ENCODE peak calls at places on chromosomes 1 and 21, in eight cellular contexts. J is cardiac muscle cell, I is mesenchymal stem cell, U is adipocyte, C is Peyer's patch, Z is mammary epithelial cell, K is lung, P is OCI-LY7. B is an unnamed sample. For H3K36me3, the result is how much of the 10 kb centered on the place peaks cover.

GRCh38 chr1:203381151-203381751 is 30.3 kb upstream of the FMOD start:
- DNase-seq in J (no peak), I (peak), U (no peak), C (no peak), Z (no peak), K (no peak), P (peak), B (no peak)

GRCh38 chr1:2311184-2312032 is 79.9 kb downstream of the MORN1 start:
- DNase-seq in J (peak), I (peak), U (peak), C (no peak), Z (peak), K (no peak), P (peak), B (peak)

GRCh38 chr1:26787381-26787705 is 407 bp upstream of the PIGV start:
- DNase-seq in J (no peak), I (peak), U (peak), C (no peak), Z (peak), K (peak), P (no peak), B (peak)

GRCh38 chr1:33119050-33119449 is 38.1 kb downstream of the AZIN2 start:
- DNase-seq in J (no peak), I (no peak), U (no peak), C (no peak), Z (no peak), K (no peak), P (no peak), B (no peak)

GRCh38 chr1:48093696-48094518 is 96.7 kb upstream of the TRABD2B start:
- DNase-seq in J (peak), I (peak), U (peak), C (peak), Z (peak), K (peak), P (peak), B (peak)

GRCh38 chr1:50605186-50605875 is 182.1 kb upstream of the DMRTA2 start:
- DNase-seq in J (peak), I (peak), U (peak), C (no peak), Z (peak), K (no peak), P (peak), B (peak)

GRCh38 chr1:201251851-201252430 is 31.4 kb upstream of the PKP1 start:
- DNase-seq in J (no peak), I (no peak), U (no peak), C (no peak), Z (no peak), K (no peak), P (no peak), B (no peak)

GRCh38 chr1:51063121-51063520 is 38.9 kb upstream of the C1orf185 start:
- DNase-seq in J (no peak), I (peak), U (peak), C (no peak), Z (peak), K (no peak), P (no peak), B (peak)

GRCh38 chr1:235313931-235314678 is 13.9 kb downstream of the ARID4B start:
- DNase-seq in J (no peak), I (peak), U (peak), C (no peak), Z (no peak), K (no peak), P (no peak), B (no peak)

GRCh38 chr1:108817811-108818210 is 39.1 kb downstream of the AKNAD1 start:
- DNase-seq in J (no peak), I (no peak), U (no peak), C (no peak), Z (no peak), K (no peak), P (no peak), B (no peak)

GRCh38 chr1:195791796-195792195 is 816.4 kb downstream of the KCNT2 start:
- DNase-seq in J (no peak), I (no peak), U (peak), C (no peak), Z (peak), K (no peak), P (no peak), B (no peak)

GRCh38 chr1:63189677-63190076 is 132.7 kb upstream of the FOXD3 start:
- DNase-seq in J (no peak), I (no peak), U (peak), C (no peak), Z (no peak), K (no peak), P (no peak), B (no peak)

GRCh38 chr21:42343556-42343955 is 7.2 kb downstream of the TFF2 start:
- DNase-seq in J (no peak), I (no peak), U (no peak), C (no peak), Z (no peak), K (no peak), P (no peak), B (no peak)

GRCh38 chr1:216194721-216195120 is 228.5 kb downstream of the USH2A start:
- DNase-seq in J (no peak), I (no peak), U (no peak), C (no peak), Z (no peak), K (no peak), P (no peak), B (no peak)

GRCh38 chr1:99771522-99771921 is 5.1 kb upstream of the FRRS1 start:
- DNase-seq in J (no peak), I (no peak), U (no peak), C (no peak), Z (no peak), K (no peak), P (no peak), B (no peak)

GRCh38 chr1:208139434-208140086 is 104.6 kb downstream of the PLXNA2 start:
- DNase-seq in J (no peak), I (no peak), U (no peak), C (no peak), Z (no peak), K (no peak), P (no peak), B (no peak)

GRCh38 chr1:184755226-184756065 is 788 bp upstream of the EDEM3 start:
- DNase-seq in J (peak), I (no peak), U (no peak), C (no peak), Z (no peak), K (no peak), P (peak), B (peak)

GRCh38 chr1:154342132-154342531 is 16.8 kb downstream of the ATP8B2 start:
- DNase-seq in J (no peak), I (no peak), U (no peak), C (no peak), Z (no peak), K (no peak), P (no peak), B (no peak)
- H3K36me3 ChIP-seq in J (half or more), I (half or more), U (half or more), C (under half), Z (under half), K (half or more), P (under half), B (half or more)

GRCh38 chr1:225860860-225861441 is 21.2 kb downstream of the TMEM63A start:
- DNase-seq in J (no peak), I (no peak), U (no peak), C (no peak), Z (no peak), K (no peak), P (no peak), B (no peak)
- H3K36me3 ChIP-seq in J (under half), I (half or more), U (half or more), C (under half), Z (under half), K (half or more), P (under half), B (under half)

DNA sequence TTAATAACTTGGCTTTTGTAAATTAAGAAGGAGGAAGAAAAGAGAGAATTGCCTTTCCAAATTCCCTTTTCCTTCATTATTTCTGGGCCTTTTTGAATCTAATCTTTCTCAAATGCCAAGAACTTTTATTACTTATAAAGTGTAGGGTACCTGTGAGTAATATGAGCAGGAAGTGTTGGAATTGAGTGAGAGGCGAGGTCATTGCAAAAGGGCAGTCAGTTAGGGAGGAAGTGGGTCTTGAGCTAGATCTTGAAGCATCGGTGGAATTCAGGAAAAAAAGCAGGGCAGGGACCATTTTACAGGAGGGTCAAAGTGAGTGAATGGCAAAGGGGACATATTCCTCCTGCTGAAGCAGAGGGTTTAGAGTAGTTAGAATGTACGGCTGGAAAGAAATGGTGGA is 23.4 kb downstream of the DDI2 start:
- DNase-seq in J (no peak), I (no peak), U (no peak), C (no peak), Z (no peak), K (no peak), P (no peak), B (no peak)
- H3K36me3 ChIP-seq in J (half or more), I (half or more), U (half or more), C (under half), Z (under half), K (under half), P (half or more), B (under half)

GRCh38 chr1:12251442-12251841 is 21.6 kb downstream of the VPS13D start:
- DNase-seq in J (peak), I (no peak), U (peak), C (no peak), Z (no peak), K (no peak), P (no peak), B (peak)
- H3K36me3 ChIP-seq in J (under half), I (half or more), U (half or more), C (under half), Z (under half), K (under half), P (under half), B (under half)

DNA sequence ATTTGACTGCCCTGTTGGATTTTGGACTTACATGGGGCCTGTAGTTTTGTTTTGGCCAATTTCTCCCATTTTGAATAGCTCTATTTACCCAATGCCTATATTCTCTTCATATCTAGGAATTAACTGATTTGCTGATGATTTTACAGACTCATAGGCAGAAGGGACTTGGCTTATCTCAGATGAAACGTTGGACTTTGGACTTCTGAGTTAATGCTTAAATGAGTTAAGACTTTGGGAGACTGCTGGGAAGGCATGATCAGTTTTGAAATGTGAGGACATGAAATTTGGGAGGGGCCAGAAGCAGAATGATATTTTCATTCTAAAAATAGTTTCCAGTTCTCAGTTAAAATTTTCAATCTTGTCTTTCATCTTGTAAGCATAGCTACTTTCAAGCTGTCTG is 222.3 kb downstream of the COP1 start:
- DNase-seq in J (no peak), I (no peak), U (no peak), C (no peak), Z (no peak), K (no peak), P (no peak), B (no peak)
- H3K36me3 ChIP-seq in J (under half), I (half or more), U (half or more), C (under half), Z (under half), K (under half), P (half or more), B (under half)

GRCh38 chr1:222331340-222331739 is 216.6 kb downstream of the HHIPL2 start:
- DNase-seq in J (no peak), I (peak), U (peak), C (no peak), Z (peak), K (no peak), P (no peak), B (peak)
- H3K36me3 ChIP-seq in J (under half), I (under half), U (under half), C (under half), Z (under half), K (under half), P (under half), B (under half)

GRCh38 chr21:33362044-33362555 is 37.3 kb downstream of the IFNAR1 start:
- DNase-seq in J (peak), I (no peak), U (no peak), C (no peak), Z (no peak), K (peak), P (peak), B (no peak)
- H3K36me3 ChIP-seq in J (under half), I (under half), U (under half), C (under half), Z (under half), K (under half), P (under half), B (under half)

DNA sequence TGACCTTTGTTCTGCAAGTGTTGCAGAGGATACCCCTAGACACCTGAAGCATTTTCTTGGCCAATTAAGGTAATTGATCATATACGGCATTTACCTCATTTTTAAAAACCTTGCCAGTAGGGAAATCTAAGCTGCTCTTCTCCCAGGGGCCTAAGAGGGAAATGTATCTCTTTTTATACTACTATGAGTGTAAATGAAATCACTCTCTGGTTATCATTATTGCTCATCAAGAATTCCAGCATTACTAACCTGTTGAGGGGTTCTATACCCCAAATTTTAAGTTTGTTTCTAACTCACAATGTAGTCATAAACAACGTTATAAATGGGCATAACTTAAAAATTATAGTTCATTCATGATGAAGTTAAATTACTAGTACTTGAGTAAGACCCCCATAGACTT is 27.4 kb downstream of the TMED5 start:
- DNase-seq in J (no peak), I (no peak), U (no peak), C (no peak), Z (no peak), K (no peak), P (no peak), B (no peak)
- H3K36me3 ChIP-seq in J (under half), I (half or more), U (half or more), C (under half), Z (under half), K (under half), P (half or more), B (under half)

B was measured in brain microvascular endothelial cell.